ENCODE peak calls at places on chromosomes 1 and 21, in five cellular contexts. F, V, E, W and A are unnamed samples.
A peak's percentile ranks its signal among the peaks of the same experiment; 100 is the strongest.

GRCh38 chr21:38337793-38338192 is 81.0 kb downstream of the KCNJ15 start:
- DNase-seq in W (no peak), F (no peak), V (no peak), E (no peak), A (no peak)

GRCh38 chr1:99445486-99445885 is 181.2 kb downstream of the PLPPR4 start:
- DNase-seq in V (no peak), E (no peak), F (no peak), W (no peak), A (no peak)

GRCh38 chr1:13469343-13469742 is 44.5 kb downstream of the LRRC38 start:
- DNase-seq in V (peak; percentile 25), E (peak; percentile 7), W (no peak), F (no peak), A (no peak)

GRCh38 chr21:37263827-37264226 is 3.3 kb downstream of the VPS26C start:
- DNase-seq in V (no peak), F (no peak), E (no peak), W (no peak), A (no peak)

GRCh38 chr1:175735144-175735543 is 8.3 kb downstream of the TNR start:
- DNase-seq in F (no peak), W (no peak), V (no peak), E (no peak), A (no peak)

GRCh38 chr1:20867062-20867461 is 80.0 kb upstream of the HP1BP3 start:
- DNase-seq in F (no peak), V (no peak), W (no peak), E (no peak), A (no peak)

GRCh38 chr1:186865253-186865652 is 36.5 kb downstream of the PLA2G4A start:
- DNase-seq in V (no peak), F (no peak), E (no peak), W (no peak), A (no peak)

GRCh38 chr1:203208181-203208580 is 21.3 kb downstream of the CHIT1 start:
- DNase-seq in F (no peak), V (no peak), E (no peak), W (no peak), A (no peak)

GRCh38 chr1:203906932-203907331 is 45.5 kb downstream of the SNRPE start:
- DNase-seq in V (no peak), W (no peak), F (no peak), E (no peak), A (no peak)

GRCh38 chr1:25700124-25700523 is 83.5 kb downstream of the MAN1C1 start:
- DNase-seq in V (no peak), E (peak; percentile 78), F (no peak), W (no peak), A (no peak)

GRCh38 chr1:85137660-85138059 is 63.2 kb downstream of the SYDE2 start:
- DNase-seq in W (no peak), F (peak; percentile 86), V (no peak), E (peak; percentile 52), A (no peak)

GRCh38 chr1:224304767-224305166 is 25.2 kb downstream of the NVL start:
- DNase-seq in W (no peak), F (no peak), E (no peak), V (no peak), A (no peak)

GRCh38 chr1:185856482-185856881 is 122.3 kb downstream of the HMCN1 start:
- DNase-seq in E (no peak), F (no peak), V (no peak), W (no peak), A (no peak)

GRCh38 chr1:209756608-209757445 is 974 bp downstream of the TRAF3IP3 start:
- DNase-seq in V (no peak), W (peak; percentile 56), F (no peak), E (no peak), A (peak; percentile 88)

GRCh38 chr21:42833859-42834729 is 45.2 kb downstream of the WDR4 start:
- DNase-seq in W (no peak), E (no peak), F (peak; percentile 49), V (peak; percentile 20), A (peak; percentile 63)

GRCh38 chr1:152018537-152018936 is 18.3 kb downstream of the S100A11 start:
- DNase-seq in V (no peak), W (no peak), E (no peak), F (no peak), A (no peak)

GRCh38 chr1:152024228-152024627 is 12.6 kb downstream of the S100A11 start:
- DNase-seq in W (no peak), E (no peak), V (no peak), F (no peak), A (no peak)

GRCh38 chr1:152021557-152021956 is 15.2 kb downstream of the S100A11 start:
- DNase-seq in F (no peak), E (no peak), W (no peak), V (no peak), A (no peak)

GRCh38 chr1:152023221-152023620 is 13.6 kb downstream of the S100A11 start:
- DNase-seq in F (no peak), V (no peak), E (no peak), W (no peak), A (no peak)

DNA sequence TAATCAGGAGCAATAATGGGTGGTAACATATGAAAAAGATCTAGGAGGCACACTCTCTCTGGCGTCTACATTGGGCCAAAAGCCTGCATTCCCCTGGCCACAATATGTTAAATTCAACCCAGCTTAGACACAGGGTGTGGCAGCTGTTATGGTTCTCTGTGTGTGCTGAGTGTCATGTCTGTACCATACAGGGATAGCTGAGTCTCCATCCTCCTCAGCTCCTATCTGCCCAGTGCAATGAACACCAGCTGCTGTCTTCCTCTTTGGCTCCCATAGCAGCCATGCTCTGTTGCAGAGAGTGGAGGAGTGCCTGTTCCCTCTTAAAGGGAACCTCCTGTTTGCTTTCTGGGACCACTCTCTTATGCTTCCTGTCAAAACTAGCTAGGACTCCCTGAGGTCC is 14.3 kb downstream of the S100A11 start:
- DNase-seq in F (no peak), W (no peak), E (no peak), V (no peak), A (no peak)
- H3K27ac ChIP-seq in F (no peak overlapping the region), W (no peak overlapping the region), E (no peak overlapping the region), V (no peak overlapping the region), A (no peak overlapping the region)

GRCh38 chr1:164725401-164725800 is 166.4 kb downstream of the PBX1 start:
- DNase-seq in F (no peak), W (no peak), E (no peak), V (no peak), A (no peak)
- H3K36me3 ChIP-seq in F (no peaks in the 10 kb centered on the region), W (no peaks in the 10 kb centered on the region), E (no peaks in the 10 kb centered on the region), V (no peaks in the 10 kb centered on the region), A (no peaks in the 10 kb centered on the region)

GRCh38 chr1:226973371-226973897 is 33.3 kb downstream of the COQ8A start:
- DNase-seq in F (peak; percentile 56), V (no peak), E (peak; percentile 62), W (no peak), A (no peak)

GRCh38 chr1:226974544-226975258 is 34.6 kb downstream of the COQ8A start:
- DNase-seq in V (no peak), F (peak; percentile 77), W (no peak), E (peak; percentile 55), A (no peak)

GRCh38 chr1:226972931-226973330 is 32.8 kb downstream of the COQ8A start:
- DNase-seq in W (no peak), F (peak; percentile 58), E (no peak), V (no peak), A (no peak)

GRCh38 chr1:226973898-226974543 is 33.9 kb downstream of the COQ8A start:
- DNase-seq in V (no peak), W (no peak), F (peak; percentile 76), E (no peak), A (no peak)

GRCh38 chr1:226971765-226972164 is 31.7 kb downstream of the COQ8A start:
- DNase-seq in V (no peak), F (no peak), W (no peak), E (no peak), A (no peak)
- H3K27ac ChIP-seq in V (no peak overlapping the region), F (no peak overlapping the region), W (no peak overlapping the region), E (no peak overlapping the region), A (no peak overlapping the region)

DNA sequence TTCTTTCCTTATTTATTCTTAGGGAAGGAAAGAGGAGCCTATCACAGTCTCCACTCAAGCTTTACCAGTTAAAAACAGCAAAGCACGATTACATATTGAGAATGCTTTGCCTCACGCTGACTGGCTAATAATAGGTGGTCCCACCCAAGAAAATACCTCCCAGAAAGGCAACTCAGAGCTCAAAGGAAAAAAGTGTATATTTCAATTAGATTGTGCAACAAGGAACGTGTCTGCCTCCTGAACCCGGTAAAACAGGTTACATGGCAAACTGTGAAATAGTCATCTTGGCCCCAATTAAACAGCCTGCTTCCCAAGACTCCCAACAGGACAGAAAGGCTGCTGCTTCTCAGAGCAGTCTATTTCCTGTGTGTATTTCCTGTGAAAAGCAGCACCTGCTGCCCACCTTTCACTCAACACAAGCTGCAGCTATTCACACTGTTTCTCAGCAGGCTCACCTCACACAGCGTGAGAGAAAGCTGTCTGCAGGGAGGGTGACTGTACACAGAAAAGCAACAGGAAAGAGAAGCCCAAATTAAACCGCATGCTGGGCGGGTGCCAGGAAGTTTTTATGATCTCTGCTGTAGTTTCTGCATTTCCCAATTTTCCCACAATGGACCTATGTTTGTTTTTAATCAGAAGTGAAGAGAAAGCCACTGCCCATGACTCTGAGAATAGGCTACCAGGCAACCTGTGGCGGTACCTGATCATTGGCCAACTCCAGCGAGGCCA is 44.0 kb downstream of the URB1 start:
- DNase-seq in W (no peak), V (no peak), E (no peak), F (no peak), A (no peak)
- H3K36me3 ChIP-seq in W (peaks cover 78% of the 10 kb centered on the region), V (peaks cover 100% of the 10 kb centered on the region), E (peaks cover 39% of the 10 kb centered on the region), F (peaks cover 65% of the 10 kb centered on the region), A (peaks cover 100% of the 10 kb centered on the region)

GRCh38 chr1:193113258-193113991 is 8.2 kb upstream of the GLRX2 start:
- DNase-seq in W (no peak), F (no peak), E (no peak), V (peak; percentile 23), A (no peak)

GRCh38 chr1:193111641-193112090 is 6.5 kb upstream of the GLRX2 start:
- DNase-seq in F (peak; percentile 87), E (no peak), V (no peak), W (no peak), A (no peak)

GRCh38 chr1:193115629-193116227 is 6.1 kb upstream of the CDC73 start:
- DNase-seq in W (no peak), F (no peak), V (peak; percentile 35), E (no peak), A (no peak)

GRCh38 chr1:193114485-193115095 is 7.2 kb upstream of the CDC73 start:
- DNase-seq in W (no peak), F (no peak), V (no peak), E (no peak), A (no peak)

GRCh38 chr1:193113992-193114332 is 7.9 kb upstream of the CDC73 start:
- DNase-seq in F (no peak), V (no peak), W (no peak), E (no peak), A (no peak)
- H3K27ac ChIP-seq in F (no peak overlapping the region), V (peak overlapping the region; percentile 58), W (no peak overlapping the region), E (no peak overlapping the region), A (no peak overlapping the region)

DNA sequence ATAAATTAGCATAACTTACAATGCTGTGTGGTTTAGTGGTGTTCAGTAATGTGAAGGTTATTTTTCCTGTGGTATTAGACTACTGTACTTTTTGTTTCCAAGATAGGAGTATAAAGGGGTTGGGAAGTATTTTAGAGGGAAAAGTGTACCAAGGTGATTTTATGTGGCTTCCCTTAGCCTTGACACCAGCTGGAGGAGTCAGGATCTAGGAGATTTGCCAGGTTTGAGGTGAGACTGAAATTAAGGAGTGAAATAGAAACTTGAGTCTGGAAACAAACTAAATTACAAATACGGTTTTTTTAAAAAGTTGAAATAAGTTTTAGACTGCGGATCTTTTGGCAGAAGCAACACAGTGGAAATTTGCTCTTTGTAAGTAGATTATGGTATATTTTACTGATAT is 32.3 kb downstream of the COG2 start:
- DNase-seq in V (no peak), E (no peak), F (no peak), W (no peak), A (no peak)
- H3K36me3 ChIP-seq in V (peaks cover 88% of the 10 kb centered on the region), E (peaks cover 7% of the 10 kb centered on the region), F (peaks cover 14% of the 10 kb centered on the region), W (peaks cover 33% of the 10 kb centered on the region), A (peaks cover 66% of the 10 kb centered on the region)